ENCODE peak calls at places on chromosomes 2 and 18, in eight cellular contexts. U is skeletal muscle cell; O is MM.1S; I is GM10248; N is activated CD4-positive, CD25-positive, alpha-beta regulatory T cell; Y is NCI-H82; B is NT2/D1; T is stimulated activated CD8-positive, alpha-beta memory T cell treated with anti-CD3 and anti-CD28 coated beads, Interleukin-12 subunit alpha, Interleukin-12 subunit beta, amount 100 ng/mL, for 4 hours. G is an unnamed sample.

GRCh38 chr18:62372156-62372555 is 47.0 kb downstream of the TNFRSF11A start:
- DNase-seq in U (no peak), O (no peak), I (peak; percentile 57), N (no peak), Y (peak; percentile 8), B (no peak), T (no peak), G (no peak)

GRCh38 chr2:220246356-220246755 is 618.9 kb downstream of the SLC4A3 start:
- DNase-seq in U (no peak), O (no peak), I (no peak), N (no peak), Y (no peak), B (no peak), T (no peak), G (no peak)

GRCh38 chr2:127455566-127456493 is 37.6 kb downstream of the PROC start:
- DNase-seq in U (no peak), O (no peak), I (no peak), N (no peak), Y (peak; percentile 61), B (peak; percentile 44), T (no peak), G (no peak)

GRCh38 chr2:190984595-190984994 is 29.4 kb downstream of the STAT1 start:
- DNase-seq in U (no peak), O (no peak), I (no peak), N (no peak), Y (no peak), B (no peak), T (no peak), G (no peak)

GRCh38 chr2:98868548-98869271 is 67.3 kb downstream of the CRACDL start:
- DNase-seq in U (no peak), O (no peak), I (no peak), N (no peak), Y (no peak), B (no peak), T (no peak), G (no peak)

GRCh38 chr2:226426292-226426736 is 373.3 kb downstream of the IRS1 start:
- DNase-seq in U (peak; percentile 98), O (no peak), I (no peak), N (no peak), Y (no peak), B (no peak), T (no peak), G (no peak)

GRCh38 chr2:42568431-42569115 is at the start of gene MTA3:
- DNase-seq in U (no peak), O (peak; percentile 29), I (peak; percentile 65), N (peak; percentile 55), Y (peak; percentile 68), B (peak; percentile 42), T (peak; percentile 49), G (peak; percentile 71)

GRCh38 chr2:226963528-226963927 is 127.7 kb downstream of the RHBDD1 start:
- DNase-seq in U (peak; percentile 25), O (no peak), I (no peak), N (no peak), Y (peak; percentile 23), B (no peak), T (no peak), G (no peak)

GRCh38 chr2:134173338-134174016 is 80.4 kb upstream of the MGAT5 start:
- DNase-seq in U (no peak), O (no peak), I (no peak), N (no peak), Y (peak; percentile 65), B (no peak), T (no peak), G (peak; percentile 54)

GRCh38 chr2:208608436-208608835 is 201.8 kb downstream of the PTH2R start:
- DNase-seq in U (no peak), O (no peak), I (no peak), N (no peak), Y (peak; percentile 62), B (no peak), T (no peak), G (no peak)

GRCh38 chr2:108538000-108538625 is 3.8 kb downstream of the LIMS1 start:
- DNase-seq in U (no peak), O (no peak), I (no peak), N (no peak), Y (no peak), B (no peak), T (no peak), G (no peak)

G was measured in stomach.